ENCODE peak calls at places on chromosomes 1 and 21, in six cellular contexts. One of them, this sample, is unnamed.

GRCh38 chr1:228277491-228278431 is 69.9 kb downstream of the OBSCN start:
- DNase-seq in body of pancreas: no peak
- DNase-seq in uterus: no peak
- DNase-seq in ovary: no peak
- DNase-seq in endothelial cell of umbilical vein: no peak
- DNase-seq in GM12878: no peak
- DNase-seq in this sample: no peak

GRCh38 chr1:156638189-156638588 is 3.7 kb upstream of the BCAN start:
- DNase-seq in uterus: no peak
- DNase-seq in body of pancreas: no peak
- DNase-seq in ovary: no peak
- DNase-seq in GM12878: no peak
- DNase-seq in endothelial cell of umbilical vein: no peak
- DNase-seq in this sample: no peak

GRCh38 chr21:35926003-35926541 is 134.3 kb downstream of the SETD4 start:
- DNase-seq in ovary: no peak
- DNase-seq in uterus: no peak
- DNase-seq in endothelial cell of umbilical vein: no peak
- DNase-seq in body of pancreas: no peak
- DNase-seq in GM12878: no peak
- DNase-seq in this sample: no peak

GRCh38 chr1:212651521-212651920 is 43.0 kb downstream of the ATF3 start:
- DNase-seq in ovary: no peak
- DNase-seq in body of pancreas: no peak
- DNase-seq in GM12878: no peak
- DNase-seq in endothelial cell of umbilical vein: no peak
- DNase-seq in uterus: no peak
- DNase-seq in this sample: no peak

GRCh38 chr21:45084881-45085536 is 10.6 kb downstream of the ADARB1 start:
- DNase-seq in uterus: no peak
- DNase-seq in body of pancreas: no peak
- DNase-seq in ovary: no peak
- DNase-seq in GM12878: no peak
- DNase-seq in endothelial cell of umbilical vein: no peak
- DNase-seq in this sample: no peak

GRCh38 chr1:65002508-65003315 is 36.4 kb upstream of the JAK1 start:
- DNase-seq in ovary: peak; percentile 95
- DNase-seq in endothelial cell of umbilical vein: peak; percentile 82
- DNase-seq in uterus: peak; percentile 96
- DNase-seq in body of pancreas: peak; percentile 79
- DNase-seq in GM12878: no peak
- DNase-seq in this sample: peak; percentile 87

GRCh38 chr1:37556712-37557196 is at the start of gene DNALI1:
- DNase-seq in endothelial cell of umbilical vein: peak; percentile 93
- DNase-seq in GM12878: no peak
- DNase-seq in ovary: peak; percentile 96
- DNase-seq in body of pancreas: peak; percentile 95
- DNase-seq in uterus: peak; percentile 92
- DNase-seq in this sample: peak; percentile 94

GRCh38 chr1:200384818-200385390 is 24.9 kb downstream of the ZNF281 start:
- DNase-seq in ovary: no peak
- DNase-seq in GM12878: no peak
- DNase-seq in uterus: no peak
- DNase-seq in body of pancreas: no peak
- DNase-seq in endothelial cell of umbilical vein: no peak
- DNase-seq in this sample: no peak

GRCh38 chr1:3019516-3020051 is 1.7 kb upstream of the ACTRT2 start:
- DNase-seq in GM12878: no peak
- DNase-seq in body of pancreas: peak; percentile 7
- DNase-seq in uterus: no peak
- DNase-seq in ovary: no peak
- DNase-seq in endothelial cell of umbilical vein: no peak
- DNase-seq in this sample: no peak

GRCh38 chr1:245742891-245743290 is 588.1 kb downstream of the KIF26B start:
- DNase-seq in endothelial cell of umbilical vein: no peak
- DNase-seq in ovary: no peak
- DNase-seq in uterus: no peak
- DNase-seq in body of pancreas: no peak
- DNase-seq in GM12878: no peak
- DNase-seq in this sample: no peak

GRCh38 chr1:245361056-245361455 is 206.3 kb downstream of the KIF26B start:
- DNase-seq in uterus: no peak
- DNase-seq in endothelial cell of umbilical vein: no peak
- DNase-seq in GM12878: no peak
- DNase-seq in body of pancreas: no peak
- DNase-seq in ovary: no peak
- DNase-seq in this sample: no peak

GRCh38 chr1:82775402-82776000 is 974.8 kb downstream of the ADGRL2 start:
- DNase-seq in body of pancreas: peak; percentile 55
- DNase-seq in uterus: no peak
- DNase-seq in GM12878: no peak
- DNase-seq in endothelial cell of umbilical vein: peak; percentile 59
- DNase-seq in ovary: peak; percentile 29
- DNase-seq in this sample: peak; percentile 61

GRCh38 chr1:62420214-62420613 is 16.6 kb upstream of the USP1 start:
- DNase-seq in GM12878: no peak
- DNase-seq in endothelial cell of umbilical vein: no peak
- DNase-seq in ovary: no peak
- DNase-seq in uterus: no peak
- DNase-seq in body of pancreas: no peak
- DNase-seq in this sample: no peak

GRCh38 chr21:36584980-36585940 is 105.3 kb upstream of the CLDN14 start:
- DNase-seq in uterus: no peak
- DNase-seq in body of pancreas: no peak
- DNase-seq in GM12878: no peak
- DNase-seq in ovary: no peak
- DNase-seq in endothelial cell of umbilical vein: no peak
- DNase-seq in this sample: no peak

GRCh38 chr1:35316264-35316663 is 47.8 kb downstream of the ZMYM4 start:
- DNase-seq in body of pancreas: no peak
- DNase-seq in uterus: no peak
- DNase-seq in ovary: no peak
- DNase-seq in endothelial cell of umbilical vein: no peak
- DNase-seq in GM12878: no peak
- DNase-seq in this sample: no peak

DNA sequence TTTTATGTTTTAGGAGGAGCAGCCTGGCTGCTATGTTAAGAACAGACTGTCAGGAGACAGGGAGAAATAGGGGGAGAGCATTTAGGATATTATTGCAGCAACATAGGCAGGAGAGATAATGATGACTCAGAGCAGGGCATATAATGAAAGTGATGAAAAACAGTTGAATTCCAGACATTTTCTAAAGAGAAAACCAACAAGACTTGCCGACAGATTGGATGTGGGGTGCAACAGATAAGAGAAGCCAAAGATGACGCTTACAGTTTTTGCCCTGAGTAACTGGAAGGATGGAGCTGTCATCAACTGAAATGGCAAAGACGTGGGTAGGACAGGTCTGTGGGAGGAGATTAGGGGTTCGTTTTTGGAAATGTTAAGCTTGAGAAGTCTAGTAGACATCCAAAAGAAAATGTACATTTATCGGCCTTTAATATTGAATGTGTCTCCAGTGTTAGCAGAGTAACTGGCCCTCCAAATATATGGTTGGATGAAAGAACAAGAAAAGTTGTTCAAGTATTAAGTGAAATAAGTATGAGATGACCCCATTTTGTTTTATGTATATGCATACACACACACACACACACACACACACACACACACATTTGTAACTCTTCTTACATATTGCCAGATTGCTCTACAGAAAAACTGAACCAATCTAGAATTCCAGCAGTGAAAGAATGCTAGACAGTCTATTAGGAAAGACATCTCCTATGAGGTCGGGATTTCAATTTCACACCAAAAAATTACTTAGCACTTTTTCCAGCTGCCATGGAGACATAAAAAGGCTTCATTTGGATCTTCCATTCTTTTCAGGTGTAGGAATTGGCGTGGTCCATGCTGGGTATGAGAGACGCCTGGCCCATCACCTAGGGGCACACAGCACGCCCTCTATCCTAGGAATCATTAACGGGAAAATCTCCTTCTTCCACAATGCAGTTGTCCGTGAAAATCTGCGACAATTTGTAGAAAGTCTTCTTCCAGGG is 17.2 kb downstream of the DNAJC16 start:
- DNase-seq in endothelial cell of umbilical vein: peak; percentile 32
- DNase-seq in body of pancreas: no peak
- DNase-seq in ovary: no peak
- DNase-seq in GM12878: no peak
- DNase-seq in uterus: no peak
- DNase-seq in this sample: no peak
- TF ChIP-seq POLR2A in endothelial cell of umbilical vein: no peak
- TF ChIP-seq POLR2A in body of pancreas: no peak
- TF ChIP-seq POLR2A in ovary: no peak
- TF ChIP-seq POLR2A in GM12878: no peak
- TF ChIP-seq POLR2A in uterus: no peak
- TF ChIP-seq POLR2A in this sample: no peak

DNA sequence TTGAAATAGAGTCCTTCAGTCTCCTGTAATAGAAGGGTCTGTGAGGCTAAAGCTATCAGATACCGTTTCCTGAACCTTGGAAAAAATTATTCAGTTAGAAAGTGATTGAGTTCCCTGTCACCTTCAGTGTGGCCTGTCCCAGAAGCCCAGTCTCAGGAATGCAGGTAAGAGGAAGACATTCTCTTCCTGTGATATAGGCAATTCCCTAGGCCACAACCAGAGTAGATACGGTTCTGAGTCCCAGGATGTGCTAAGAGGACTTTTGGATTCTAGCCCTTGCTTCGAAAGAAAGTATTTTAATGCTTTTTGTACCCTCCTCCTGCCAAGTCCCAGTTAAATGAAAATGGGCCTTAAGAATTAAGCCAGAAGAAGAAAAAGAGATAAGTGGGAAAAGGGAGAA is 313.5 kb upstream of the PLXNA2 start:
- DNase-seq in GM12878: no peak
- DNase-seq in uterus: no peak
- DNase-seq in endothelial cell of umbilical vein: no peak
- DNase-seq in ovary: no peak
- DNase-seq in body of pancreas: no peak
- DNase-seq in this sample: no peak
- H3K27ac ChIP-seq in GM12878: no peak overlapping the region
- H3K27ac ChIP-seq in uterus: no peak overlapping the region
- H3K27ac ChIP-seq in endothelial cell of umbilical vein: no peak overlapping the region
- H3K27ac ChIP-seq in ovary: no peak overlapping the region
- H3K27ac ChIP-seq in body of pancreas: no peak overlapping the region
- H3K27ac ChIP-seq in this sample: no peak overlapping the region

GRCh38 chr1:201495447-201496295 is 11.3 kb downstream of the CSRP1 start:
- DNase-seq in uterus: peak; percentile 92
- DNase-seq in endothelial cell of umbilical vein: peak; percentile 86
- DNase-seq in GM12878: no peak
- DNase-seq in ovary: peak; percentile 91
- DNase-seq in body of pancreas: peak; percentile 22
- DNase-seq in this sample: peak; percentile 95
- H3K4me1 ChIP-seq in uterus: peaks cover 48% of the 10 kb centered on the region
- H3K4me1 ChIP-seq in endothelial cell of umbilical vein: peaks cover 65% of the 10 kb centered on the region
- H3K4me1 ChIP-seq in GM12878: no peaks in the 10 kb centered on the region
- H3K4me1 ChIP-seq in ovary: peaks cover 53% of the 10 kb centered on the region
- H3K4me1 ChIP-seq in body of pancreas: peaks cover 44% of the 10 kb centered on the region
- H3K4me1 ChIP-seq in this sample: peaks cover 53% of the 10 kb centered on the region

GRCh38 chr1:51351907-51352306 is 21.5 kb upstream of the TTC39A start:
- DNase-seq in endothelial cell of umbilical vein: no peak
- DNase-seq in ovary: no peak
- DNase-seq in uterus: no peak
- DNase-seq in body of pancreas: no peak
- DNase-seq in GM12878: no peak
- DNase-seq in this sample: no peak
- TF ChIP-seq POLR2A in endothelial cell of umbilical vein: no peak
- TF ChIP-seq POLR2A in ovary: no peak
- TF ChIP-seq POLR2A in uterus: no peak
- TF ChIP-seq POLR2A in body of pancreas: no peak
- TF ChIP-seq POLR2A in GM12878: no peak
- TF ChIP-seq POLR2A in this sample: no peak

GRCh38 chr1:239558992-239559391 is 172.6 kb downstream of the CHRM3 start:
- DNase-seq in uterus: no peak
- DNase-seq in endothelial cell of umbilical vein: no peak
- DNase-seq in ovary: no peak
- DNase-seq in GM12878: no peak
- DNase-seq in body of pancreas: no peak
- DNase-seq in this sample: no peak
- H3K27ac ChIP-seq in uterus: no peak overlapping the region
- H3K27ac ChIP-seq in endothelial cell of umbilical vein: no peak overlapping the region
- H3K27ac ChIP-seq in ovary: no peak overlapping the region
- H3K27ac ChIP-seq in GM12878: no peak overlapping the region
- H3K27ac ChIP-seq in body of pancreas: no peak overlapping the region
- H3K27ac ChIP-seq in this sample: no peak overlapping the region

GRCh38 chr1:1306661-1307260 is 969 bp downstream of the ACAP3 start:
- DNase-seq in GM12878: no peak
- DNase-seq in uterus: no peak
- DNase-seq in endothelial cell of umbilical vein: no peak
- DNase-seq in body of pancreas: no peak
- DNase-seq in ovary: no peak
- DNase-seq in this sample: no peak
- H3K4me1 ChIP-seq in GM12878: peaks cover 27% of the 10 kb centered on the region
- H3K4me1 ChIP-seq in uterus: no peaks in the 10 kb centered on the region
- H3K4me1 ChIP-seq in endothelial cell of umbilical vein: peaks cover 15% of the 10 kb centered on the region
- H3K4me1 ChIP-seq in body of pancreas: peaks cover 51% of the 10 kb centered on the region
- H3K4me1 ChIP-seq in ovary: peaks cover 32% of the 10 kb centered on the region
- H3K4me1 ChIP-seq in this sample: peaks cover 39% of the 10 kb centered on the region

GRCh38 chr1:201468844-201469644 is at the start of gene PHLDA3:
- DNase-seq in endothelial cell of umbilical vein: peak; percentile 86
- DNase-seq in ovary: peak; percentile 92
- DNase-seq in body of pancreas: peak; percentile 73
- DNase-seq in GM12878: no peak
- DNase-seq in uterus: peak; percentile 96
- DNase-seq in this sample: peak; percentile 84
- TF ChIP-seq POLR2A in endothelial cell of umbilical vein: peak; percentile 83
- TF ChIP-seq POLR2A in ovary: peak; percentile 70
- TF ChIP-seq POLR2A in body of pancreas: peak; percentile 71
- TF ChIP-seq POLR2A in GM12878: peak; percentile 89
- TF ChIP-seq POLR2A in uterus: peak; percentile 89
- TF ChIP-seq POLR2A in this sample: peak; percentile 68

GRCh38 chr1:10320336-10320735 is 78.5 kb upstream of the PGD start:
- DNase-seq in GM12878: no peak
- DNase-seq in body of pancreas: no peak
- DNase-seq in uterus: no peak
- DNase-seq in endothelial cell of umbilical vein: no peak
- DNase-seq in ovary: no peak
- DNase-seq in this sample: no peak

GRCh38 chr1:10322821-10323220 is 76.0 kb upstream of the PGD start:
- DNase-seq in body of pancreas: no peak
- DNase-seq in endothelial cell of umbilical vein: no peak
- DNase-seq in uterus: no peak
- DNase-seq in GM12878: no peak
- DNase-seq in ovary: no peak
- DNase-seq in this sample: no peak

GRCh38 chr1:10324627-10325026 is 74.2 kb upstream of the PGD start:
- DNase-seq in uterus: no peak
- DNase-seq in body of pancreas: no peak
- DNase-seq in endothelial cell of umbilical vein: no peak
- DNase-seq in ovary: no peak
- DNase-seq in GM12878: no peak
- DNase-seq in this sample: no peak

GRCh38 chr1:10328534-10328933 is 70.3 kb upstream of the PGD start:
- DNase-seq in body of pancreas: no peak
- DNase-seq in ovary: no peak
- DNase-seq in endothelial cell of umbilical vein: no peak
- DNase-seq in GM12878: no peak
- DNase-seq in uterus: no peak
- DNase-seq in this sample: no peak

GRCh38 chr1:10325521-10325920 is 73.3 kb upstream of the PGD start:
- DNase-seq in GM12878: no peak
- DNase-seq in endothelial cell of umbilical vein: no peak
- DNase-seq in body of pancreas: no peak
- DNase-seq in uterus: no peak
- DNase-seq in ovary: no peak
- DNase-seq in this sample: no peak
- H3K27ac ChIP-seq in GM12878: no peak overlapping the region
- H3K27ac ChIP-seq in endothelial cell of umbilical vein: no peak overlapping the region
- H3K27ac ChIP-seq in body of pancreas: no peak overlapping the region
- H3K27ac ChIP-seq in uterus: no peak overlapping the region
- H3K27ac ChIP-seq in ovary: no peak overlapping the region
- H3K27ac ChIP-seq in this sample: no peak overlapping the region

GRCh38 chr1:43577647-43578542 is 47.2 kb downstream of the PTPRF start:
- DNase-seq in endothelial cell of umbilical vein: no peak
- DNase-seq in GM12878: no peak
- DNase-seq in uterus: no peak
- DNase-seq in body of pancreas: no peak
- DNase-seq in ovary: no peak
- DNase-seq in this sample: peak; percentile 59
- H3K4me1 ChIP-seq in endothelial cell of umbilical vein: peaks cover 3% of the 10 kb centered on the region
- H3K4me1 ChIP-seq in GM12878: peaks cover 9% of the 10 kb centered on the region
- H3K4me1 ChIP-seq in uterus: no peaks in the 10 kb centered on the region
- H3K4me1 ChIP-seq in body of pancreas: no peaks in the 10 kb centered on the region
- H3K4me1 ChIP-seq in ovary: no peaks in the 10 kb centered on the region
- H3K4me1 ChIP-seq in this sample: peaks cover 15% of the 10 kb centered on the region